ENCODE peak calls at places on chromosome 1, in nine cellular contexts. One of them, this sample, is unnamed.

GRCh38 chr1:113998361-113998760 is 19.1 kb downstream of the OLFML3 start:
- DNase-seq in CD4-positive, CD25-positive, alpha-beta regulatory T cell: no peak
- DNase-seq in kidney: no peak
- DNase-seq in osteoblast: no peak
- DNase-seq in spleen: no peak
- DNase-seq in colonic mucosa: no peak
- DNase-seq in adrenal gland: no peak
- DNase-seq in upper lobe of left lung: no peak
- DNase-seq in AG04450: no peak
- DNase-seq in this sample: no peak

GRCh38 chr1:155320661-155321576 is at the start of gene RUSC1:
- DNase-seq in colonic mucosa: peak
- DNase-seq in spleen: peak
- DNase-seq in AG04450: no peak
- DNase-seq in upper lobe of left lung: peak
- DNase-seq in osteoblast: peak
- DNase-seq in CD4-positive, CD25-positive, alpha-beta regulatory T cell: peak
- DNase-seq in kidney: peak
- DNase-seq in adrenal gland: peak
- DNase-seq in this sample: no peak

GRCh38 chr1:204108312-204109141 is 35.6 kb downstream of the SOX13 start:
- DNase-seq in spleen: no peak
- DNase-seq in AG04450: no peak
- DNase-seq in upper lobe of left lung: no peak
- DNase-seq in colonic mucosa: no peak
- DNase-seq in osteoblast: peak
- DNase-seq in adrenal gland: no peak
- DNase-seq in CD4-positive, CD25-positive, alpha-beta regulatory T cell: no peak
- DNase-seq in kidney: peak
- DNase-seq in this sample: no peak

GRCh38 chr1:156862602-156863599 is 2.2 kb downstream of the NTRK1 start:
- DNase-seq in colonic mucosa: no peak
- DNase-seq in spleen: no peak
- DNase-seq in CD4-positive, CD25-positive, alpha-beta regulatory T cell: peak
- DNase-seq in AG04450: no peak
- DNase-seq in osteoblast: no peak
- DNase-seq in kidney: no peak
- DNase-seq in upper lobe of left lung: no peak
- DNase-seq in adrenal gland: no peak
- DNase-seq in this sample: no peak

GRCh38 chr1:113534130-113534817 is 144.0 kb downstream of the MAGI3 start:
- DNase-seq in colonic mucosa: no peak
- DNase-seq in AG04450: peak
- DNase-seq in osteoblast: peak
- DNase-seq in spleen: no peak
- DNase-seq in CD4-positive, CD25-positive, alpha-beta regulatory T cell: no peak
- DNase-seq in upper lobe of left lung: no peak
- DNase-seq in kidney: no peak
- DNase-seq in adrenal gland: no peak
- DNase-seq in this sample: no peak

GRCh38 chr1:176701151-176701866 is 238.3 kb downstream of the PAPPA2 start:
- DNase-seq in CD4-positive, CD25-positive, alpha-beta regulatory T cell: no peak
- DNase-seq in upper lobe of left lung: no peak
- DNase-seq in osteoblast: no peak
- DNase-seq in spleen: no peak
- DNase-seq in adrenal gland: no peak
- DNase-seq in colonic mucosa: no peak
- DNase-seq in AG04450: no peak
- DNase-seq in kidney: no peak
- DNase-seq in this sample: no peak

GRCh38 chr1:111568160-111568559 is 51.4 kb upstream of the RAP1A start:
- DNase-seq in adrenal gland: no peak
- DNase-seq in osteoblast: no peak
- DNase-seq in upper lobe of left lung: no peak
- DNase-seq in kidney: no peak
- DNase-seq in CD4-positive, CD25-positive, alpha-beta regulatory T cell: no peak
- DNase-seq in colonic mucosa: no peak
- DNase-seq in spleen: no peak
- DNase-seq in AG04450: no peak
- DNase-seq in this sample: no peak

GRCh38 chr1:32250893-32251716 is at the start of gene LCK:
- DNase-seq in osteoblast: peak
- DNase-seq in upper lobe of left lung: no peak
- DNase-seq in AG04450: no peak
- DNase-seq in colonic mucosa: no peak
- DNase-seq in adrenal gland: no peak
- DNase-seq in CD4-positive, CD25-positive, alpha-beta regulatory T cell: peak
- DNase-seq in spleen: peak
- DNase-seq in kidney: peak
- DNase-seq in this sample: no peak

GRCh38 chr1:97573560-97573959 is 347.3 kb downstream of the DPYD start:
- DNase-seq in colonic mucosa: no peak
- DNase-seq in CD4-positive, CD25-positive, alpha-beta regulatory T cell: no peak
- DNase-seq in spleen: no peak
- DNase-seq in osteoblast: no peak
- DNase-seq in AG04450: no peak
- DNase-seq in kidney: no peak
- DNase-seq in upper lobe of left lung: no peak
- DNase-seq in adrenal gland: no peak
- DNase-seq in this sample: no peak

GRCh38 chr1:182599339-182599738 is 4.8 kb downstream of the RGS16 start:
- DNase-seq in colonic mucosa: no peak
- DNase-seq in AG04450: no peak
- DNase-seq in upper lobe of left lung: no peak
- DNase-seq in adrenal gland: no peak
- DNase-seq in kidney: no peak
- DNase-seq in osteoblast: no peak
- DNase-seq in CD4-positive, CD25-positive, alpha-beta regulatory T cell: peak
- DNase-seq in spleen: no peak
- DNase-seq in this sample: no peak

DNA sequence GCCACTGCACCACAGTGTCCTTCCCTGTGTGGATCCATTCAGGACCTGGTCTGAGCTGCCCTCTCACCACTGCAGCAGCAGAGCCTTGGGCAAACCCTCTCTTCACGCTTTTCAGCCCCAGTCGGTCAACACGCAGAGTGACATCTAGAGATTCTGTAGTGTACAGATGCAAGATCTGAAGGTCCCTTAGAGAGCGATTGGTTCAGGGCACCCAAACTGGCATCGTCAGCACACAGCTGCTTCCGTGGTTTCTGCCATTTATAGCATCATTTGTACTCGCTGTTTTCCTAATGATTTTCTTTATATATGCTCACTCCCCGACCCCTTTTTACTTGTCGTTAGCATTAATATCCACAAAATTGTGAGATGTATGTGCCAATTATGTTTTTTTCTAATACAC is 1.5 kb upstream of the ASCL5 start:
- DNase-seq in kidney: peak
- DNase-seq in osteoblast: no peak
- DNase-seq in spleen: peak
- DNase-seq in adrenal gland: no peak
- DNase-seq in CD4-positive, CD25-positive, alpha-beta regulatory T cell: no peak
- DNase-seq in colonic mucosa: no peak
- DNase-seq in upper lobe of left lung: no peak
- DNase-seq in AG04450: no peak
- DNase-seq in this sample: no peak
- H3K27ac ChIP-seq in kidney: no peak
- H3K27ac ChIP-seq in osteoblast: no peak
- H3K27ac ChIP-seq in spleen: no peak
- H3K27ac ChIP-seq in adrenal gland: no peak
- H3K27ac ChIP-seq in CD4-positive, CD25-positive, alpha-beta regulatory T cell: no peak
- H3K27ac ChIP-seq in colonic mucosa: no peak
- H3K27ac ChIP-seq in upper lobe of left lung: no peak
- H3K27ac ChIP-seq in AG04450: no peak
- H3K27ac ChIP-seq in this sample: no peak

GRCh38 chr1:70290248-70290647 is 64.3 kb downstream of the ANKRD13C start:
- DNase-seq in adrenal gland: no peak
- DNase-seq in upper lobe of left lung: no peak
- DNase-seq in kidney: no peak
- DNase-seq in colonic mucosa: no peak
- DNase-seq in AG04450: peak
- DNase-seq in CD4-positive, CD25-positive, alpha-beta regulatory T cell: no peak
- DNase-seq in osteoblast: peak
- DNase-seq in spleen: no peak
- DNase-seq in this sample: no peak

GRCh38 chr1:70286453-70286852 is 65.3 kb downstream of the SRSF11 start:
- DNase-seq in adrenal gland: no peak
- DNase-seq in colonic mucosa: no peak
- DNase-seq in AG04450: no peak
- DNase-seq in kidney: no peak
- DNase-seq in CD4-positive, CD25-positive, alpha-beta regulatory T cell: no peak
- DNase-seq in osteoblast: no peak
- DNase-seq in upper lobe of left lung: no peak
- DNase-seq in spleen: no peak
- DNase-seq in this sample: no peak

GRCh38 chr1:70288171-70288570 is 66.4 kb downstream of the ANKRD13C start:
- DNase-seq in spleen: no peak
- DNase-seq in colonic mucosa: no peak
- DNase-seq in AG04450: no peak
- DNase-seq in kidney: no peak
- DNase-seq in CD4-positive, CD25-positive, alpha-beta regulatory T cell: no peak
- DNase-seq in osteoblast: no peak
- DNase-seq in adrenal gland: no peak
- DNase-seq in upper lobe of left lung: no peak
- DNase-seq in this sample: no peak

GRCh38 chr1:70278710-70279109 is 57.5 kb downstream of the SRSF11 start:
- DNase-seq in adrenal gland: no peak
- DNase-seq in CD4-positive, CD25-positive, alpha-beta regulatory T cell: no peak
- DNase-seq in osteoblast: no peak
- DNase-seq in AG04450: no peak
- DNase-seq in colonic mucosa: peak
- DNase-seq in spleen: no peak
- DNase-seq in kidney: no peak
- DNase-seq in upper lobe of left lung: no peak
- DNase-seq in this sample: no peak

GRCh38 chr1:70284366-70284765 is 63.2 kb downstream of the SRSF11 start:
- DNase-seq in spleen: no peak
- DNase-seq in osteoblast: no peak
- DNase-seq in kidney: no peak
- DNase-seq in adrenal gland: no peak
- DNase-seq in AG04450: no peak
- DNase-seq in upper lobe of left lung: no peak
- DNase-seq in colonic mucosa: no peak
- DNase-seq in CD4-positive, CD25-positive, alpha-beta regulatory T cell: no peak
- DNase-seq in this sample: no peak
- H3K27ac ChIP-seq in spleen: no peak
- H3K27ac ChIP-seq in osteoblast: no peak
- H3K27ac ChIP-seq in kidney: no peak
- H3K27ac ChIP-seq in adrenal gland: no peak
- H3K27ac ChIP-seq in AG04450: no peak
- H3K27ac ChIP-seq in upper lobe of left lung: no peak
- H3K27ac ChIP-seq in colonic mucosa: no peak
- H3K27ac ChIP-seq in CD4-positive, CD25-positive, alpha-beta regulatory T cell: no peak
- H3K27ac ChIP-seq in this sample: no peak

GRCh38 chr1:227895828-227896685 is 51.7 kb downstream of the WNT9A start:
- DNase-seq in spleen: peak
- DNase-seq in AG04450: no peak
- DNase-seq in osteoblast: peak
- DNase-seq in colonic mucosa: no peak
- DNase-seq in adrenal gland: peak
- DNase-seq in upper lobe of left lung: peak
- DNase-seq in kidney: peak
- DNase-seq in CD4-positive, CD25-positive, alpha-beta regulatory T cell: no peak
- DNase-seq in this sample: peak
- H3K27ac ChIP-seq in spleen: no peak
- H3K27ac ChIP-seq in AG04450: no peak
- H3K27ac ChIP-seq in osteoblast: no peak
- H3K27ac ChIP-seq in colonic mucosa: no peak
- H3K27ac ChIP-seq in adrenal gland: no peak
- H3K27ac ChIP-seq in upper lobe of left lung: no peak
- H3K27ac ChIP-seq in kidney: no peak
- H3K27ac ChIP-seq in CD4-positive, CD25-positive, alpha-beta regulatory T cell: no peak
- H3K27ac ChIP-seq in this sample: peak

GRCh38 chr1:175166746-175167145 is 25.8 kb downstream of the KIAA0040 start:
- DNase-seq in spleen: no peak
- DNase-seq in AG04450: no peak
- DNase-seq in osteoblast: no peak
- DNase-seq in kidney: no peak
- DNase-seq in CD4-positive, CD25-positive, alpha-beta regulatory T cell: no peak
- DNase-seq in adrenal gland: no peak
- DNase-seq in colonic mucosa: no peak
- DNase-seq in upper lobe of left lung: no peak
- DNase-seq in this sample: no peak

GRCh38 chr1:175172503-175172902 is 20.1 kb downstream of the KIAA0040 start:
- DNase-seq in kidney: no peak
- DNase-seq in spleen: no peak
- DNase-seq in AG04450: no peak
- DNase-seq in adrenal gland: no peak
- DNase-seq in upper lobe of left lung: no peak
- DNase-seq in CD4-positive, CD25-positive, alpha-beta regulatory T cell: no peak
- DNase-seq in colonic mucosa: no peak
- DNase-seq in osteoblast: no peak
- DNase-seq in this sample: no peak

GRCh38 chr1:175171214-175171913 is 21.2 kb downstream of the KIAA0040 start:
- DNase-seq in colonic mucosa: no peak
- DNase-seq in osteoblast: no peak
- DNase-seq in kidney: no peak
- DNase-seq in adrenal gland: no peak
- DNase-seq in spleen: no peak
- DNase-seq in CD4-positive, CD25-positive, alpha-beta regulatory T cell: no peak
- DNase-seq in upper lobe of left lung: no peak
- DNase-seq in AG04450: no peak
- DNase-seq in this sample: no peak

GRCh38 chr1:175168782-175169181 is 23.8 kb downstream of the KIAA0040 start:
- DNase-seq in upper lobe of left lung: no peak
- DNase-seq in kidney: no peak
- DNase-seq in AG04450: no peak
- DNase-seq in colonic mucosa: no peak
- DNase-seq in spleen: no peak
- DNase-seq in osteoblast: no peak
- DNase-seq in CD4-positive, CD25-positive, alpha-beta regulatory T cell: no peak
- DNase-seq in adrenal gland: no peak
- DNase-seq in this sample: no peak

GRCh38 chr1:175169305-175170018 is 23.1 kb downstream of the KIAA0040 start:
- DNase-seq in colonic mucosa: no peak
- DNase-seq in AG04450: no peak
- DNase-seq in osteoblast: no peak
- DNase-seq in adrenal gland: no peak
- DNase-seq in upper lobe of left lung: no peak
- DNase-seq in kidney: no peak
- DNase-seq in spleen: no peak
- DNase-seq in CD4-positive, CD25-positive, alpha-beta regulatory T cell: no peak
- DNase-seq in this sample: no peak
- H3K27ac ChIP-seq in colonic mucosa: no peak
- H3K27ac ChIP-seq in AG04450: no peak
- H3K27ac ChIP-seq in osteoblast: no peak
- H3K27ac ChIP-seq in adrenal gland: no peak
- H3K27ac ChIP-seq in upper lobe of left lung: no peak
- H3K27ac ChIP-seq in kidney: no peak
- H3K27ac ChIP-seq in spleen: no peak
- H3K27ac ChIP-seq in CD4-positive, CD25-positive, alpha-beta regulatory T cell: peak
- H3K27ac ChIP-seq in this sample: no peak